ENCODE peak calls at places on chromosomes 11 and 22, in seven cellular contexts. W, C, A, B, R, E and H are unnamed samples.

GRCh38 chr22:19169002-19169946 is 9.3 kb downstream of the SLC25A1 start:
- DNase-seq in W (no peak), A (no peak), B (no peak), R (peak), C (no peak), E (no peak), H (peak)

GRCh38 chr22:10741210-10741609 is 4786.8 kb upstream of the OR11H1 start:
- DNase-seq in E (no peak), R (no peak), W (no peak), C (no peak), B (no peak), A (no peak), H (peak)

GRCh38 chr11:67561971-67562560 is 21.5 kb upstream of the GSTP1 start:
- DNase-seq in R (peak), A (peak), W (no peak), B (no peak), C (no peak), E (no peak), H (no peak)

GRCh38 chr11:14980854-14981253 is 8.7 kb upstream of the CALCA start:
- DNase-seq in R (peak), C (no peak), B (peak), W (no peak), E (no peak), A (no peak), H (peak)

GRCh38 chr11:92226331-92227232 is 2.0 kb downstream of the FAT3 start:
- DNase-seq in C (no peak), W (no peak), A (no peak), E (no peak), B (peak), R (peak), H (peak)

GRCh38 chr11:65888163-65888814 is at the start of gene FIBP:
- DNase-seq in W (peak), C (peak), B (peak), E (peak), R (peak), A (peak), H (peak)

GRCh38 chr11:121964591-121964990 is 151.4 kb downstream of the BLID start:
- DNase-seq in W (no peak), E (no peak), A (no peak), B (peak), C (no peak), R (peak), H (peak)

GRCh38 chr11:92048415-92048814 is 176.2 kb upstream of the FAT3 start:
- DNase-seq in W (no peak), R (no peak), C (no peak), E (no peak), B (peak), A (no peak), H (no peak)

GRCh38 chr11:66625041-66625751 is 8.8 kb downstream of the RBM14 start:
- DNase-seq in C (no peak), R (no peak), W (no peak), E (no peak), A (no peak), B (no peak), H (no peak)

GRCh38 chr22:45600791-45601730 is 70.6 kb upstream of the ATXN10 start:
- DNase-seq in C (no peak), W (no peak), A (no peak), R (peak), B (peak), E (no peak), H (peak)

GRCh38 chr11:91755951-91756707 is 468.5 kb upstream of the FAT3 start:
- DNase-seq in C (no peak), R (no peak), E (no peak), W (no peak), A (no peak), B (no peak), H (no peak)

GRCh38 chr22:49508561-49508960 is 319.1 kb downstream of the BRD1 start:
- DNase-seq in R (no peak), A (no peak), W (no peak), B (no peak), C (no peak), E (no peak), H (no peak)

GRCh38 chr22:27358096-27358870 is 443.3 kb downstream of the MN1 start:
- DNase-seq in E (no peak), W (no peak), R (no peak), C (no peak), B (no peak), A (no peak), H (no peak)

GRCh38 chr11:47412152-47412746 is 3.9 kb downstream of the SLC39A13 start:
- DNase-seq in B (peak), E (peak), A (no peak), R (peak), C (peak), W (peak), H (peak)

GRCh38 chr11:76188873-76189272 is 17.4 kb downstream of the WNT11 start:
- DNase-seq in R (no peak), A (no peak), W (no peak), C (no peak), E (no peak), B (no peak), H (no peak)

GRCh38 chr22:38964306-38964705 is 6.9 kb downstream of the APOBEC3A start:
- DNase-seq in C (no peak), A (no peak), E (no peak), B (no peak), W (no peak), R (no peak), H (peak)

GRCh38 chr11:66973956-66974585 is 1.0 kb upstream of the C11orf86 start:
- DNase-seq in B (peak), R (peak), C (no peak), A (no peak), E (no peak), W (no peak), H (no peak)

GRCh38 chr22:41203118-41203517 is 2.0 kb upstream of the L3MBTL2 start:
- DNase-seq in R (no peak), W (no peak), E (no peak), A (no peak), C (no peak), B (no peak), H (no peak)

GRCh38 chr11:81070948-81071347 is 1630.1 kb upstream of the TENM4 start:
- DNase-seq in R (no peak), B (no peak), W (peak), C (no peak), A (no peak), E (no peak), H (no peak)

GRCh38 chr22:49632199-49633009 is 195.3 kb downstream of the BRD1 start:
- DNase-seq in A (peak), E (peak), B (peak), R (peak), C (peak), W (no peak), H (peak)

GRCh38 chr11:67158241-67158640 is 39.2 kb downstream of the KDM2A start:
- DNase-seq in B (no peak), A (no peak), R (no peak), W (no peak), C (no peak), E (no peak), H (no peak)

GRCh38 chr22:50112151-50113118 is 22.6 kb downstream of the MOV10L1 start:
- DNase-seq in A (no peak), E (peak), B (peak), C (no peak), W (peak), R (peak), H (peak)

GRCh38 chr11:86579406-86579731 is 93.0 kb downstream of the ME3 start:
- DNase-seq in R (no peak), C (no peak), W (no peak), B (no peak), A (no peak), E (no peak), H (no peak)